ENCODE peak calls at places on chromosome 13, in four cellular contexts. G is K562, W is GM12878, X is HepG2. Y is an unnamed sample.

GRCh38 chr13:44755872-44756271 is 179.7 kb upstream of the TSC22D1 start:
- DNase-seq in G (no peak), W (no peak), X (peak), Y (no peak)

GRCh38 chr13:20148501-20149183 is 12.2 kb downstream of the GJA3 start:
- DNase-seq in G (no peak), W (no peak), X (no peak), Y (no peak)

GRCh38 chr13:50631041-50631440 is 212.5 kb downstream of the DLEU7 start:
- DNase-seq in G (no peak), W (no peak), X (no peak), Y (no peak)

GRCh38 chr13:30802953-30803478 is 67.7 kb downstream of the ALOX5AP start:
- DNase-seq in G (peak), W (peak), X (peak), Y (peak)

GRCh38 chr13:42113478-42113877 is 65.0 kb downstream of the DGKH start:
- DNase-seq in G (no peak), W (no peak), X (no peak), Y (no peak)

GRCh38 chr13:33348366-33348765 is 62.8 kb upstream of the STARD13 start:
- DNase-seq in G (no peak), W (no peak), X (no peak), Y (no peak)

GRCh38 chr13:43846496-43846895 is 33.0 kb downstream of the CCDC122 start:
- DNase-seq in G (no peak), W (no peak), X (no peak), Y (no peak)

GRCh38 chr13:51721485-51721884 is 82.5 kb downstream of the DHRS12 start:
- DNase-seq in G (no peak), W (peak), X (no peak), Y (no peak)

GRCh38 chr13:51804295-51805172 is 571 bp upstream of the DHRS12 start:
- DNase-seq in G (no peak), W (no peak), X (no peak), Y (no peak)

GRCh38 chr13:39397866-39398265 is 205.1 kb downstream of the LHFPL6 start:
- DNase-seq in G (no peak), W (no peak), X (no peak), Y (no peak)

GRCh38 chr13:99269627-99270252 is 11.6 kb upstream of the GPR18 start:
- DNase-seq in G (no peak), W (no peak), X (peak), Y (no peak)

GRCh38 chr13:35723820-35724219 is 247.3 kb upstream of the MAB21L1 start:
- DNase-seq in G (no peak), W (no peak), X (peak), Y (no peak)

GRCh38 chr13:29573190-29573589 is 22.3 kb downstream of the SLC7A1 start:
- DNase-seq in G (no peak), W (no peak), X (no peak), Y (no peak)

GRCh38 chr13:99299545-99300341 is 7.5 kb downstream of the GPR183 start:
- DNase-seq in G (no peak), W (no peak), X (no peak), Y (no peak)

GRCh38 chr13:32734511-32734910 is 148.3 kb downstream of the PDS5B start:
- DNase-seq in G (peak), W (no peak), X (no peak), Y (peak)

DNA sequence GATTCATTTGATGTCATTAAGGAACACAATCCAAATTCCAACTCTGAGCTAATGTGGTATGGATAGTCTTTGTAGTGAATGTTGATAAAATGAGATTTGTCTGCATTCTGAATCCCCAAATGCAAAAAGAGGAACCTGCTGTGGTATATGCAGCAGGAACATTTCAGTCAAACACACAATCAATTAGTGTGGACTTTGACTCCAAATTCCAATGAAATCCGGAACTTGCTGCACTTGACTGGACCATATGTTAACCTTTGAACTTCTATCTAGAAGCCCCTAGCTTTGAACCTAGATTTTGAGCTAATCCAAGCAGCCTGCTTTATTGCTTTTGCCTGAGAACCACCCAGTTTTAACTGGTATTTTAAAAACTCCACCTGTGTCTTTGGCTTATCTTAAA is 341.3 kb downstream of the SPRY2 start:
- DNase-seq in G (no peak), W (no peak), X (no peak), Y (no peak)
- TF ChIP-seq TARDBP in G (no peak), W (no peak), X (no peak), Y (no peak)

GRCh38 chr13:37870895-37871550 is 1.5 kb upstream of the TRPC4 start:
- DNase-seq in G (no peak), W (no peak), X (no peak), Y (no peak)

GRCh38 chr13:37868691-37869505 is 674 bp downstream of the TRPC4 start:
- DNase-seq in G (no peak), W (no peak), X (no peak), Y (no peak)

GRCh38 chr13:37870489-37870845 is 895 bp upstream of the TRPC4 start:
- DNase-seq in G (no peak), W (no peak), X (no peak), Y (no peak)

GRCh38 chr13:37869506-37869755 is 141 bp downstream of the TRPC4 start:
- DNase-seq in G (no peak), W (no peak), X (no peak), Y (peak)

DNA sequence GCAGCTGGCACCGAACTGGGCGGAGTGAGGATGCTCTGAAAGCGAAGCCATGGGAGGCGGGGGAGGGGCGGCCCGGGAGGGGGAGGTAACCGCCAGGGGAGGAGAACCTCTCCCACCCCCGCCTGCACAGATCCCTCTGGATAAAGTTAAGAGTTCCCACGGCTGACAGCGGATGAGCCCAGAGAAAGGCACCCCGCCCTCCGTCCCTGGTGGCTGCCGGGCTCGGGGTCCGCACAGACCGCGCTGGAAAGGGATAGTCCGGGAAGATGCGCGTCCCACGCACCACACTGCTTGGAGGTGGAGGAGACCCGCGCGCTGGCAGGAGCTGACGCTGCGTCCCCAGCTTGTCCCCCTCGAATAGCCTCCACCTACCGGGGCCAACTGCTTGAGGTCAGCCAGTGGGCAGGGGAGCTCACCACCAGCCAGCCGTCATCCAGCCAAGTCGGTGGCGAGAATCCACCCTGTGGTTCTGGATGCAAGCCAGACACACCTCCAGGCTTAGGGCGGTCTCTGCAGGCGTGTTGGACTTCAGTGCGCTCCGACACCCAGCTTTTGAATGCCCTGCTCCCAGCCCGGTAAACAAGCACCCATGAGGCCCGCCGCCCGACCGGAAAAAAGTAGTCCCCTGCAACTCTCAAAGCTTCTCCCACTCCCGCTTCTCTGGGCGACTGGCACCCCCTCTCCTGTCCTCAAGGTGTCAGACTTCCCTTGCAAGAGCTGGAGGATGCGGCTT is at the start of gene TRPC4:
- DNase-seq in G (peak), W (no peak), X (peak), Y (peak)
- TF ChIP-seq TARDBP in G (no peak), W (no peak), X (no peak), Y (no peak)

GRCh38 chr13:112449545-112449930 is 73.4 kb downstream of the SPACA7 start:
- DNase-seq in G (no peak), W (no peak), X (no peak), Y (no peak)
- TF ChIP-seq TARDBP in G (no peak), W (no peak), X (no peak), Y (no peak)

DNA sequence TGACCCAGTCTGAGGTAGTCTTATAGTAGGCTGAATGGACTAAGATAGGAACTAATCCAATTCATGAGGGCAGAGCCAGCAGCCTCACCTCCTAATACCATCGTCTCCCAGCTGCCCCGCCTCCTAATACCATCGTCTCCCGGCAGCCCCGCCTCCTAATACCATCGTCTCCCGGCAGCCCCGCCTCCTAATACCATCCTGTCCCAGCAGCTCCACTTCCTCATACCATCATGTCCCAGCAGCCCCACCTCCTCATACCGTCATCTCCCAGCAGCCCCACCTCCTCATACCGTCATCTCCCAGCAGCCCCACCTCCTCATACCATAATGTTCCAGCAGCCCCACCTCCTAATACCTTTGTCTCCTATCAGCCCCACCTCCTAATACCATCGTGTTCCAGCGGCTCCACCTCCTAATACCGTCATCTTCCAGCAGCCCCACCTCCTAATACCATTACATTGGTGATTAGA is 2.5 kb upstream of the ARGLU1 start:
- DNase-seq in G (peak), W (no peak), X (no peak), Y (peak)
- TF ChIP-seq TARDBP in G (no peak), W (no peak), X (no peak), Y (no peak)

GRCh38 chr13:46615888-46616531 is 63.0 kb downstream of the LRCH1 start:
- DNase-seq in G (no peak), W (no peak), X (no peak), Y (no peak)
- TF ChIP-seq TARDBP in G (no peak), W (no peak), X (no peak), Y (no peak)

Y was measured in HEK293T.